ENCODE peak calls at places on chromosomes 12 and 14, in six cellular contexts. P is nucleus accumbens, R is glutamatergic neuron, Y is putamen, T is amygdala, W is left colon. H is an unnamed sample.

GRCh38 chr12:86772688-86773087 is 516.5 kb upstream of the MGAT4C start:
- DNase-seq in P (no peak), R (no peak), Y (no peak), T (no peak), W (no peak), H (no peak)

GRCh38 chr14:39368261-39368959 is 63.8 kb downstream of the FBXO33 start:
- DNase-seq in P (peak), R (peak), Y (peak), T (peak), W (peak), H (peak)

GRCh38 chr12:19298837-19299605 is 140.3 kb upstream of the AEBP2 start:
- DNase-seq in P (no peak), R (no peak), Y (no peak), T (no peak), W (no peak), H (no peak)

GRCh38 chr14:100159107-100159864 is at the start of gene DEGS2:
- DNase-seq in P (no peak), R (no peak), Y (no peak), T (no peak), W (peak), H (no peak)

GRCh38 chr12:65330341-65330740 is 51.9 kb downstream of the MSRB3 start:
- DNase-seq in P (no peak), R (no peak), Y (no peak), T (no peak), W (no peak), H (no peak)

GRCh38 chr14:75764022-75764421 is 103.0 kb downstream of the TTLL5 start:
- DNase-seq in P (no peak), R (no peak), Y (no peak), T (no peak), W (no peak), H (no peak)

GRCh38 chr12:65959452-65959851 is 135.2 kb downstream of the HMGA2 start:
- DNase-seq in P (no peak), R (no peak), Y (no peak), T (no peak), W (no peak), H (no peak)

GRCh38 chr12:5965950-5966383 is 20.9 kb upstream of the ANO2 start:
- DNase-seq in P (no peak), R (peak), Y (no peak), T (peak), W (no peak), H (peak)

GRCh38 chr12:56223571-56224101 is 506 bp upstream of the NABP2 start:
- DNase-seq in P (no peak), R (no peak), Y (no peak), T (no peak), W (no peak), H (no peak)

GRCh38 chr14:76920572-76921175 is 94.5 kb downstream of the LRRC74A start:
- DNase-seq in P (no peak), R (peak), Y (no peak), T (no peak), W (no peak), H (no peak)

GRCh38 chr12:53870122-53870521 is 68.5 kb upstream of the HOXC13 start:
- DNase-seq in P (no peak), R (no peak), Y (no peak), T (no peak), W (no peak), H (no peak)

GRCh38 chr12:56723889-56724659 is 1.0 kb downstream of the NACA start:
- DNase-seq in P (no peak), R (no peak), Y (peak), T (peak), W (peak), H (no peak)

GRCh38 chr12:124727244-124727673 is 136.4 kb downstream of the SCARB1 start:
- DNase-seq in P (peak), R (peak), Y (peak), T (peak), W (peak), H (no peak)

GRCh38 chr12:77667101-77667500 is 163.6 kb upstream of the NAV3 start:
- DNase-seq in P (no peak), R (no peak), Y (no peak), T (no peak), W (no peak), H (no peak)

GRCh38 chr14:86779416-86779815 is 1213.6 kb downstream of the GALC start:
- DNase-seq in P (no peak), R (no peak), Y (no peak), T (no peak), W (no peak), H (no peak)

GRCh38 chr12:28550757-28551381 is 360.6 kb downstream of the CCDC91 start:
- DNase-seq in P (no peak), R (no peak), Y (peak), T (no peak), W (no peak), H (no peak)

GRCh38 chr12:65822732-65823480 is 1.4 kb upstream of the HMGA2 start:
- DNase-seq in P (no peak), R (peak), Y (no peak), T (no peak), W (peak), H (peak)

H was measured in mesothelial cell of epicardium.